ENCODE peak calls at places on chromosomes 1 and 21, in four cellular contexts. One of them, this sample, is unnamed.

GRCh38 chr1:110198746-110199145 is 11.4 kb upstream of the KCNC4 start:
- DNase-seq in T-cell: no peak
- DNase-seq in AG04449: no peak
- DNase-seq in iris pigment epithelial cell: no peak
- DNase-seq in this sample: no peak

GRCh38 chr1:1344672-1345361 is 4.4 kb downstream of the DVL1 start:
- DNase-seq in T-cell: no peak
- DNase-seq in AG04449: no peak
- DNase-seq in iris pigment epithelial cell: peak
- DNase-seq in this sample: peak

GRCh38 chr1:77841574-77841973 is 46.9 kb upstream of the NEXN start:
- DNase-seq in T-cell: no peak
- DNase-seq in AG04449: no peak
- DNase-seq in iris pigment epithelial cell: no peak
- DNase-seq in this sample: no peak

GRCh38 chr1:60865146-60865545 is 217.2 kb upstream of the NFIA start:
- DNase-seq in T-cell: no peak
- DNase-seq in AG04449: no peak
- DNase-seq in iris pigment epithelial cell: no peak
- DNase-seq in this sample: peak

GRCh38 chr1:152109231-152109997 is 5.8 kb downstream of the TCHH start:
- DNase-seq in T-cell: no peak
- DNase-seq in AG04449: no peak
- DNase-seq in iris pigment epithelial cell: no peak
- DNase-seq in this sample: no peak

GRCh38 chr1:23673086-23673813 is 18.4 kb upstream of the RPL11 start:
- DNase-seq in T-cell: no peak
- DNase-seq in AG04449: no peak
- DNase-seq in iris pigment epithelial cell: peak
- DNase-seq in this sample: no peak

GRCh38 chr1:201222125-201222524 is 31.5 kb downstream of the IGFN1 start:
- DNase-seq in T-cell: no peak
- DNase-seq in AG04449: no peak
- DNase-seq in iris pigment epithelial cell: no peak
- DNase-seq in this sample: no peak

GRCh38 chr1:232568331-232568852 is 61.5 kb downstream of the SIPA1L2 start:
- DNase-seq in T-cell: no peak
- DNase-seq in AG04449: no peak
- DNase-seq in iris pigment epithelial cell: no peak
- DNase-seq in this sample: no peak

GRCh38 chr1:216937491-216937890 is 214.3 kb upstream of the ESRRG start:
- DNase-seq in T-cell: no peak
- DNase-seq in AG04449: no peak
- DNase-seq in iris pigment epithelial cell: no peak
- DNase-seq in this sample: no peak

GRCh38 chr1:106678661-106679060 is 377.8 kb upstream of the PRMT6 start:
- DNase-seq in T-cell: no peak
- DNase-seq in AG04449: no peak
- DNase-seq in iris pigment epithelial cell: no peak
- DNase-seq in this sample: no peak

GRCh38 chr1:13809461-13810159 is 109.6 kb downstream of the PRDM2 start:
- DNase-seq in T-cell: no peak
- DNase-seq in AG04449: no peak
- DNase-seq in iris pigment epithelial cell: no peak
- DNase-seq in this sample: no peak

GRCh38 chr1:9459784-9460407 is 79.4 kb upstream of the SLC25A33 start:
- DNase-seq in T-cell: no peak
- DNase-seq in AG04449: no peak
- DNase-seq in iris pigment epithelial cell: no peak
- DNase-seq in this sample: no peak

GRCh38 chr1:204714861-204715511 is 29.4 kb upstream of the LRRN2 start:
- DNase-seq in T-cell: no peak
- DNase-seq in AG04449: no peak
- DNase-seq in iris pigment epithelial cell: no peak
- DNase-seq in this sample: no peak

GRCh38 chr1:19735419-19736127 is 64.1 kb downstream of the TMCO4 start:
- DNase-seq in T-cell: no peak
- DNase-seq in AG04449: peak
- DNase-seq in iris pigment epithelial cell: peak
- DNase-seq in this sample: peak

GRCh38 chr1:43432907-43433306 is 20.8 kb downstream of the HYI start:
- DNase-seq in T-cell: no peak
- DNase-seq in AG04449: no peak
- DNase-seq in iris pigment epithelial cell: no peak
- DNase-seq in this sample: no peak

GRCh38 chr1:26274801-26275425 is 5.0 kb upstream of the SH3BGRL3 start:
- DNase-seq in T-cell: no peak
- DNase-seq in AG04449: no peak
- DNase-seq in iris pigment epithelial cell: peak
- DNase-seq in this sample: no peak

GRCh38 chr21:38965241-38965640 is 159.5 kb downstream of the ETS2 start:
- DNase-seq in T-cell: no peak
- DNase-seq in AG04449: no peak
- DNase-seq in iris pigment epithelial cell: peak
- DNase-seq in this sample: no peak

GRCh38 chr1:170168263-170168662 is 22.5 kb downstream of the NTMT2 start:
- DNase-seq in T-cell: no peak
- DNase-seq in AG04449: peak
- DNase-seq in iris pigment epithelial cell: peak
- DNase-seq in this sample: no peak

GRCh38 chr1:210232524-210233215 is at the start of gene SERTAD4:
- DNase-seq in T-cell: no peak
- DNase-seq in AG04449: no peak
- DNase-seq in iris pigment epithelial cell: peak
- DNase-seq in this sample: peak

GRCh38 chr1:68093737-68094136 is 43.3 kb upstream of the DIRAS3 start:
- DNase-seq in T-cell: no peak
- DNase-seq in AG04449: no peak
- DNase-seq in iris pigment epithelial cell: peak
- DNase-seq in this sample: no peak

GRCh38 chr1:168340796-168341510 is 60.3 kb downstream of the TBX19 start:
- DNase-seq in T-cell: no peak
- DNase-seq in AG04449: no peak
- DNase-seq in iris pigment epithelial cell: no peak
- DNase-seq in this sample: no peak

GRCh38 chr1:153534933-153535663 is 693 bp downstream of the S100A6 start:
- DNase-seq in T-cell: no peak
- DNase-seq in AG04449: no peak
- DNase-seq in iris pigment epithelial cell: peak
- DNase-seq in this sample: no peak

GRCh38 chr21:31185663-31186062 is 147.4 kb upstream of the KRTAP19-8 start:
- DNase-seq in T-cell: no peak
- DNase-seq in AG04449: no peak
- DNase-seq in iris pigment epithelial cell: no peak
- DNase-seq in this sample: no peak

GRCh38 chr1:105664495-105664894 is 1392.0 kb upstream of the PRMT6 start:
- DNase-seq in T-cell: no peak
- DNase-seq in AG04449: no peak
- DNase-seq in iris pigment epithelial cell: peak
- DNase-seq in this sample: no peak

GRCh38 chr1:243483084-243483845 is 227.4 kb downstream of the SDCCAG8 start:
- DNase-seq in T-cell: peak
- DNase-seq in AG04449: no peak
- DNase-seq in iris pigment epithelial cell: no peak
- DNase-seq in this sample: peak

GRCh38 chr1:109226078-109226445 is 12.3 kb downstream of the SARS1 start:
- DNase-seq in T-cell: no peak
- DNase-seq in AG04449: no peak
- DNase-seq in iris pigment epithelial cell: no peak
- DNase-seq in this sample: no peak

GRCh38 chr1:88877382-88877825 is 14.0 kb downstream of the GTF2B start:
- DNase-seq in T-cell: no peak
- DNase-seq in AG04449: no peak
- DNase-seq in iris pigment epithelial cell: peak
- DNase-seq in this sample: no peak

GRCh38 chr1:203555046-203555445 is 61.1 kb downstream of the OPTC start:
- DNase-seq in T-cell: no peak
- DNase-seq in AG04449: no peak
- DNase-seq in iris pigment epithelial cell: no peak
- DNase-seq in this sample: no peak

GRCh38 chr1:196723325-196724185 is 51.1 kb upstream of the CFHR3 start:
- DNase-seq in T-cell: peak
- DNase-seq in AG04449: no peak
- DNase-seq in iris pigment epithelial cell: peak
- DNase-seq in this sample: peak

GRCh38 chr1:246782120-246782900 is 58.1 kb downstream of the SCCPDH start:
- DNase-seq in T-cell: peak
- DNase-seq in AG04449: no peak
- DNase-seq in iris pigment epithelial cell: peak
- DNase-seq in this sample: peak

GRCh38 chr1:57124768-57125446 is 159.1 kb upstream of the C8B start:
- DNase-seq in T-cell: no peak
- DNase-seq in AG04449: no peak
- DNase-seq in iris pigment epithelial cell: no peak
- DNase-seq in this sample: no peak